ENCODE peak calls at places on chromosomes 4 and X, in six cellular contexts. O, J, T, L, D and Z are unnamed samples.

GRCh38 chrX:107565916-107566602 is 62.3 kb upstream of the PRPS1 start:
- DNase-seq in O (peak; percentile 52), J (no peak), L (peak; percentile 72), T (peak; percentile 79), D (no peak), Z (peak; percentile 46)

GRCh38 chr4:81257021-81257420 is 42.0 kb upstream of the PRKG2 start:
- DNase-seq in L (no peak), T (peak; percentile 53), J (no peak), O (no peak), D (no peak), Z (peak; percentile 54)

GRCh38 chr4:123478859-123479345 is 82.3 kb downstream of the SPRY1 start:
- DNase-seq in O (no peak), J (peak; percentile 78), T (peak; percentile 64), L (peak; percentile 82), D (no peak), Z (peak; percentile 87)

GRCh38 chr4:184409911-184410692 is 64.2 kb downstream of the IRF2 start:
- DNase-seq in J (peak; percentile 51), T (no peak), O (no peak), L (no peak), D (peak; percentile 92), Z (no peak)

GRCh38 chr4:116358633-116359222 is 726.6 kb downstream of the TRAM1L1 start:
- DNase-seq in D (peak; percentile 79), J (peak; percentile 55), O (peak; percentile 73), L (peak; percentile 90), T (peak; percentile 31), Z (peak; percentile 94)

GRCh38 chr4:114272226-114272625 is 292.8 kb upstream of the ARSJ start:
- DNase-seq in L (peak; percentile 35), T (peak; percentile 100), O (peak; percentile 87), D (no peak), J (no peak), Z (peak; percentile 83)

GRCh38 chr4:6184169-6184568 is 16.2 kb downstream of the JAKMIP1 start:
- DNase-seq in D (peak; percentile 23), O (no peak), T (no peak), L (no peak), J (no peak), Z (no peak)

GRCh38 chr4:84177831-84178230 is 321.3 kb downstream of the NKX6-1 start:
- DNase-seq in O (no peak), D (no peak), L (no peak), J (no peak), T (no peak), Z (peak; percentile 7)

GRCh38 chr4:48329976-48330375 is 11.4 kb upstream of the SLAIN2 start:
- DNase-seq in L (no peak), O (peak; percentile 62), T (peak; percentile 91), D (no peak), J (no peak), Z (peak; percentile 80)

GRCh38 chr4:95929448-95930064 is 89.7 kb downstream of the PDHA2 start:
- DNase-seq in O (no peak), T (peak; percentile 3), D (no peak), L (no peak), J (peak; percentile 35), Z (peak; percentile 2)

GRCh38 chrX:24466025-24466424 is 939 bp downstream of the PDK3 start:
- DNase-seq in O (no peak), J (no peak), L (no peak), D (no peak), T (no peak), Z (no peak)

GRCh38 chr4:146709956-146710355 is 71.3 kb downstream of the POU4F2 start:
- DNase-seq in L (peak; percentile 4), O (no peak), J (no peak), D (no peak), T (no peak), Z (peak; percentile 45)

GRCh38 chr4:38503689-38504395 is 160.2 kb upstream of the KLF3 start:
- DNase-seq in D (no peak), O (no peak), L (no peak), J (peak; percentile 18), T (no peak), Z (no peak)

GRCh38 chrX:40953369-40953768 is 131.9 kb upstream of the USP9X start:
- DNase-seq in L (no peak), D (no peak), T (no peak), J (no peak), O (no peak), Z (no peak)

GRCh38 chr4:137960371-137961050 is 281.6 kb downstream of the SLC7A11 start:
- DNase-seq in L (no peak), J (no peak), D (no peak), T (peak; percentile 88), O (no peak), Z (peak; percentile 76)

GRCh38 chr4:63063765-63064164 is 1345.5 kb downstream of the TECRL start:
- DNase-seq in L (no peak), T (no peak), O (no peak), J (no peak), D (no peak), Z (no peak)

GRCh38 chr4:1044469-1045192 is 33.2 kb downstream of the FGFRL1 start:
- DNase-seq in L (no peak), J (no peak), O (no peak), D (no peak), T (no peak), Z (no peak)

GRCh38 chr4:119218093-119218492 is 5.6 kb downstream of the USP53 start:
- DNase-seq in J (no peak), T (no peak), D (no peak), O (no peak), L (no peak), Z (no peak)

GRCh38 chrX:323721-324628 is 5.4 kb upstream of the GTPBP6 start:
- DNase-seq in O (no peak), J (peak; percentile 71), D (peak; percentile 38), T (peak; percentile 76), L (peak; percentile 88), Z (peak; percentile 34)

GRCh38 chr4:10458190-10458589 is 964 bp upstream of the ZNF518B start:
- DNase-seq in D (no peak), L (peak; percentile 24), O (peak; percentile 39), J (no peak), T (no peak), Z (no peak)

GRCh38 chr4:7732263-7732662 is 207.4 kb downstream of the AFAP1 start:
- DNase-seq in L (no peak), T (no peak), O (no peak), J (no peak), D (no peak), Z (no peak)

GRCh38 chrX:38754102-38754790 is 47.0 kb upstream of the MID1IP1 start:
- DNase-seq in L (peak; percentile 63), O (peak; percentile 62), D (peak; percentile 48), T (peak; percentile 23), J (peak; percentile 48), Z (peak; percentile 68)

GRCh38 chrX:317424-318067 is 1.1 kb downstream of the GTPBP6 start:
- DNase-seq in D (no peak), L (no peak), T (no peak), J (no peak), O (no peak), Z (no peak)

GRCh38 chr4:107896158-107896645 is 35.1 kb upstream of the CYP2U1 start:
- DNase-seq in T (peak; percentile 100), D (no peak), L (peak; percentile 55), O (peak; percentile 97), J (no peak), Z (peak; percentile 92)

GRCh38 chrX:153336988-153337387 is 3.0 kb downstream of the ZNF275 start:
- DNase-seq in J (no peak), D (no peak), L (no peak), O (no peak), T (no peak), Z (no peak)

GRCh38 chrX:153336128-153336894 is 2.4 kb downstream of the ZNF275 start:
- DNase-seq in T (no peak), O (no peak), D (peak; percentile 43), J (peak; percentile 54), L (no peak), Z (peak; percentile 26)

GRCh38 chrX:153333271-153333670 is 682 bp upstream of the ZNF275 start:
- DNase-seq in D (no peak), L (no peak), O (no peak), T (peak; percentile 38), J (no peak), Z (peak; percentile 11)

GRCh38 chrX:153333821-153334653 is at the start of gene ZNF275:
- DNase-seq in L (peak; percentile 90), O (peak; percentile 72), T (peak; percentile 38), D (peak; percentile 76), J (peak; percentile 87), Z (peak; percentile 79)

DNA sequence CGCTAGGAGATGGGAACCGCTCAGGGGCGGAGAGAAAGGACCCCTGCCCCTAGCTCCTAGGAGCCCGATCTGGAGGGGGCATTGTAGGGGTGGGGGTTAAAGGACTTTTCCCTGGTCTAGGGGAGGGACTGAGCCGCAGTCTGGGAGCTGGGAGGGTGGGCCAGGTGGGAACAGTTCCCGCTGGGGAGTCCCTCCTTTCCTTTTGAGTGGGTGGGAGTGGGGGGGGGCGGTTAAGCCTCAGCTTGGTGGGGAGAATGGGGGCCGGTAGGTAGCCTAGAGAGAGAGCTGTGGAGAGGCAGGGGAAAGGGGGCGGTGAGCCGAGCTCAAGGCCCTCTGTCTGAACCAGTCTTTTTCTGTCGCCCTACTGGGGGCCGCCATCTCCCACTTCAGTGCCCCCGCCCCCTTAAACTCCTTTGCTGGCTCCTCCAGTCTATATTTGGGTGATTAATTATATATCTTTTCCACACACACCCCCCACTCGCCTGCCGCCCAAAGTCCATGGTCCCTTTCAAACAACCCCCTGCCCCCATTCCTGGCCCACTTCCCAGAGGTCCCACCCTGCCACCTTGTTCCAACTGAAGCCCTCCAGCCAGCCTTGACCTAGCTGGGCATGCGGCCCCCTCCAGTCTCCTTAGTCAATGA is 822 bp downstream of the ZNF275 start:
- DNase-seq in L (no peak), O (no peak), J (no peak), T (no peak), D (no peak), Z (no peak)
- H3K27ac ChIP-seq in L (peak overlapping the region; percentile 73), O (peak overlapping the region; percentile 19), J (no peak overlapping the region), T (peak overlapping the region; percentile 70), D (peak overlapping the region; percentile 83), Z (no peak overlapping the region)

GRCh38 chr4:21655100-21655499 is 293.5 kb downstream of the KCNIP4 start:
- DNase-seq in L (no peak), O (no peak), T (no peak), J (no peak), D (no peak), Z (no peak)

GRCh38 chr4:21652508-21653108 is 296.0 kb downstream of the KCNIP4 start:
- DNase-seq in T (no peak), L (no peak), J (no peak), D (no peak), O (no peak), Z (no peak)

GRCh38 chr4:21656832-21657231 is 291.7 kb downstream of the KCNIP4 start:
- DNase-seq in T (peak; percentile 37), L (peak; percentile 12), O (peak; percentile 88), J (no peak), D (no peak), Z (peak; percentile 40)
- H3K4me2 ChIP-seq in T (no peak overlapping the region), L (no peak overlapping the region), O (peak overlapping the region; percentile 61), J (no peak overlapping the region), D (no peak overlapping the region), Z (no peak overlapping the region)

GRCh38 chrX:72238183-72238582 is 644 bp downstream of the ERCC6L start:
- DNase-seq in D (no peak), T (no peak), J (no peak), L (no peak), O (no peak), Z (peak; percentile 16)
- H3K27ac ChIP-seq in D (no peak overlapping the region), T (peak overlapping the region; percentile 38), J (peak overlapping the region; percentile 65), L (no peak overlapping the region), O (no peak overlapping the region), Z (peak overlapping the region; percentile 77)

DNA sequence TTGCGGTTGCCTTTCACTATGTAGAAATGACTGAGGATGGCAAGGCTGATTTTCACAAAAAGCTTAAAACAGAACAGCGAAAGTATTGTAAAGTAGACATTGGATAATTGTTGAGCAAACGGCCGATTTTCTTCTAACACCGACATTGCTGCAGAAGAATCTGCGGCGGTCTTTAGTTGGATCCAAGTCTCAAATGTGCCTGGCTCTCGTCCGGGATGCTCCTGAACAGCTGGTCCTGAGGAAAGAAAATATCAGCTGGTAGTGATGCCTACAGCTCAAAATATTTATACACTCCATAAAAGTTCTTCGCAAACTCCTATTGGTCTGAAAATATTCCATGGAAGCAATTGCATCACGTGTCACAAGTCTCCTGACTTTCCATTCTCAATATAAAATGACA is at the start of gene ASB5:
- DNase-seq in D (no peak), J (no peak), T (no peak), O (no peak), L (no peak), Z (no peak)
- H3K4me2 ChIP-seq in D (no peak within 1 kb of the TSS), J (no peak within 1 kb of the TSS), T (peak within 1 kb of the TSS; percentile 31), O (no peak within 1 kb of the TSS), L (no peak within 1 kb of the TSS), Z (no peak within 1 kb of the TSS)